ENCODE peak calls at places on chromosomes 2 and 18, in five cellular contexts. One of them, this sample, is unnamed.

GRCh38 chr18:25737710-25738251 is 352.6 kb downstream of the SS18 start:
- DNase-seq in fibroblast of lung: peak; percentile 98
- DNase-seq in H9: no peak
- DNase-seq in breast epithelium: peak; percentile 65
- DNase-seq in pancreas: no peak
- DNase-seq in this sample: no peak

GRCh38 chr2:128782411-128783192 is 463.9 kb upstream of the HS6ST1 start:
- DNase-seq in H9: peak; percentile 7
- DNase-seq in pancreas: no peak
- DNase-seq in fibroblast of lung: no peak
- DNase-seq in breast epithelium: peak; percentile 13
- DNase-seq in this sample: peak; percentile 7

GRCh38 chr2:237895544-237896506 is 36.4 kb downstream of the RAMP1 start:
- DNase-seq in breast epithelium: peak; percentile 89
- DNase-seq in pancreas: peak; percentile 89
- DNase-seq in fibroblast of lung: peak; percentile 40
- DNase-seq in H9: no peak
- DNase-seq in this sample: peak; percentile 77

GRCh38 chr2:220174826-220175225 is 547.4 kb downstream of the SLC4A3 start:
- DNase-seq in breast epithelium: no peak
- DNase-seq in fibroblast of lung: no peak
- DNase-seq in H9: no peak
- DNase-seq in pancreas: no peak
- DNase-seq in this sample: no peak

GRCh38 chr2:138275292-138275690 is 226.3 kb upstream of the SPOPL start:
- DNase-seq in H9: no peak
- DNase-seq in breast epithelium: no peak
- DNase-seq in pancreas: no peak
- DNase-seq in fibroblast of lung: no peak
- DNase-seq in this sample: no peak

GRCh38 chr2:136522724-136523123 is 242.6 kb upstream of the THSD7B start:
- DNase-seq in H9: no peak
- DNase-seq in fibroblast of lung: no peak
- DNase-seq in breast epithelium: no peak
- DNase-seq in pancreas: no peak
- DNase-seq in this sample: no peak

GRCh38 chr18:61901334-61901986 is 8.7 kb upstream of the RNF152 start:
- DNase-seq in fibroblast of lung: peak; percentile 48
- DNase-seq in pancreas: no peak
- DNase-seq in breast epithelium: no peak
- DNase-seq in H9: peak; percentile 79
- DNase-seq in this sample: peak; percentile 67

GRCh38 chr2:171595896-171596295 is 73.6 kb downstream of the CYBRD1 start:
- DNase-seq in H9: no peak
- DNase-seq in fibroblast of lung: peak; percentile 92
- DNase-seq in pancreas: no peak
- DNase-seq in breast epithelium: no peak
- DNase-seq in this sample: no peak

GRCh38 chr18:12044591-12044990 is 49.1 kb upstream of the ANKRD62 start:
- DNase-seq in pancreas: no peak
- DNase-seq in H9: no peak
- DNase-seq in breast epithelium: no peak
- DNase-seq in fibroblast of lung: peak; percentile 77
- DNase-seq in this sample: no peak

GRCh38 chr18:12048827-12049175 is 44.8 kb upstream of the ANKRD62 start:
- DNase-seq in pancreas: no peak
- DNase-seq in breast epithelium: no peak
- DNase-seq in fibroblast of lung: peak; percentile 85
- DNase-seq in H9: no peak
- DNase-seq in this sample: no peak

GRCh38 chr18:12048010-12048826 is 45.4 kb upstream of the ANKRD62 start:
- DNase-seq in pancreas: no peak
- DNase-seq in breast epithelium: no peak
- DNase-seq in H9: peak; percentile 73
- DNase-seq in fibroblast of lung: no peak
- DNase-seq in this sample: no peak

GRCh38 chr18:12046046-12046750 is 47.4 kb upstream of the ANKRD62 start:
- DNase-seq in fibroblast of lung: no peak
- DNase-seq in breast epithelium: no peak
- DNase-seq in pancreas: no peak
- DNase-seq in H9: no peak
- DNase-seq in this sample: no peak

GRCh38 chr18:12046751-12047335 is 46.8 kb upstream of the ANKRD62 start:
- DNase-seq in breast epithelium: no peak
- DNase-seq in H9: no peak
- DNase-seq in pancreas: no peak
- DNase-seq in fibroblast of lung: no peak
- DNase-seq in this sample: no peak
- H3K27ac ChIP-seq in breast epithelium: no peak overlapping the region
- H3K27ac ChIP-seq in H9: no peak overlapping the region
- H3K27ac ChIP-seq in pancreas: no peak overlapping the region
- H3K27ac ChIP-seq in fibroblast of lung: no peak overlapping the region
- H3K27ac ChIP-seq in this sample: no peak overlapping the region

DNA sequence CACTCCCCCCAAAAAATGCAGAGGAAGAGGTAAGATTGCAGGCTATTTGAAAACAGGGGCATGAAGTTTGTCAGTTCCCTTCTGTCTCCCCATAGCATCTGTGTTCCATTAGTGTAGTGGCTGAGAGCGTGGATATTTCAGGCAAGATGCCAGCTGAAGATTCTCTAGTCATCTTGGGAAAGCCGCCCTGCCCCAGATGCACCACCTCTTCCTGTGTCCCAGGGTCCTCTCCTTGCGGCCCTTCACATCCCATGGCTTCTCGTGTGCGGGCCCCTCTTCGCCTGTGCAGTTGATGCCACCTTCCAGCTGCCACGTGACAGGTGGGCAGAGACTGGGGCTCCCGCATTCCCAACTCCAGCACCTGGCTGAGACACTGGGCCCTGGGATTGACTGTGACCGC is 16.1 kb downstream of the TMEM127 start:
- DNase-seq in pancreas: no peak
- DNase-seq in breast epithelium: no peak
- DNase-seq in fibroblast of lung: peak; percentile 23
- DNase-seq in H9: no peak
- DNase-seq in this sample: no peak
- H3K4me1 ChIP-seq in pancreas: no peaks in the 10 kb centered on the region
- H3K4me1 ChIP-seq in breast epithelium: no peaks in the 10 kb centered on the region
- H3K4me1 ChIP-seq in fibroblast of lung: peaks cover 18% of the 10 kb centered on the region
- H3K4me1 ChIP-seq in H9: no peaks in the 10 kb centered on the region
- H3K4me1 ChIP-seq in this sample: peaks cover 33% of the 10 kb centered on the region

GRCh38 chr18:70431203-70431624 is 142.4 kb downstream of the SOCS6 start:
- DNase-seq in H9: no peak
- DNase-seq in fibroblast of lung: peak; percentile 71
- DNase-seq in breast epithelium: no peak
- DNase-seq in pancreas: no peak
- DNase-seq in this sample: no peak
- H3K27ac ChIP-seq in H9: no peak overlapping the region
- H3K27ac ChIP-seq in fibroblast of lung: no peak overlapping the region
- H3K27ac ChIP-seq in breast epithelium: no peak overlapping the region
- H3K27ac ChIP-seq in pancreas: no peak overlapping the region
- H3K27ac ChIP-seq in this sample: no peak overlapping the region

GRCh38 chr2:239283288-239283945 is 117.4 kb downstream of the HDAC4 start:
- DNase-seq in fibroblast of lung: no peak
- DNase-seq in breast epithelium: no peak
- DNase-seq in H9: no peak
- DNase-seq in pancreas: peak; percentile 47
- DNase-seq in this sample: peak; percentile 60

GRCh38 chr2:239286901-239287300 is 113.9 kb downstream of the HDAC4 start:
- DNase-seq in pancreas: peak; percentile 15
- DNase-seq in H9: no peak
- DNase-seq in fibroblast of lung: no peak
- DNase-seq in breast epithelium: no peak
- DNase-seq in this sample: peak; percentile 13

GRCh38 chr2:239283961-239284801 is 116.6 kb downstream of the HDAC4 start:
- DNase-seq in breast epithelium: no peak
- DNase-seq in fibroblast of lung: no peak
- DNase-seq in pancreas: peak; percentile 68
- DNase-seq in H9: peak; percentile 51
- DNase-seq in this sample: peak; percentile 15

GRCh38 chr2:239285932-239286230 is 114.9 kb downstream of the HDAC4 start:
- DNase-seq in breast epithelium: no peak
- DNase-seq in pancreas: no peak
- DNase-seq in H9: no peak
- DNase-seq in fibroblast of lung: no peak
- DNase-seq in this sample: no peak

GRCh38 chr2:239285071-239285931 is 115.5 kb downstream of the HDAC4 start:
- DNase-seq in fibroblast of lung: peak; percentile 59
- DNase-seq in pancreas: peak; percentile 58
- DNase-seq in breast epithelium: no peak
- DNase-seq in H9: no peak
- DNase-seq in this sample: peak; percentile 18
- H3K4me1 ChIP-seq in fibroblast of lung: peaks cover 7% of the 10 kb centered on the region
- H3K4me1 ChIP-seq in pancreas: no peaks in the 10 kb centered on the region
- H3K4me1 ChIP-seq in breast epithelium: no peaks in the 10 kb centered on the region
- H3K4me1 ChIP-seq in H9: no peaks in the 10 kb centered on the region
- H3K4me1 ChIP-seq in this sample: peaks cover 5% of the 10 kb centered on the region

GRCh38 chr18:48753741-48754140 is 197.0 kb downstream of the SMAD7 start:
- DNase-seq in H9: no peak
- DNase-seq in breast epithelium: peak; percentile 85
- DNase-seq in fibroblast of lung: peak; percentile 41
- DNase-seq in pancreas: peak; percentile 20
- DNase-seq in this sample: no peak

GRCh38 chr18:48751727-48752468 is 198.9 kb downstream of the SMAD7 start:
- DNase-seq in fibroblast of lung: no peak
- DNase-seq in pancreas: no peak
- DNase-seq in H9: no peak
- DNase-seq in breast epithelium: no peak
- DNase-seq in this sample: no peak

GRCh38 chr18:48754559-48754958 is 196.2 kb downstream of the SMAD7 start:
- DNase-seq in H9: no peak
- DNase-seq in fibroblast of lung: no peak
- DNase-seq in breast epithelium: no peak
- DNase-seq in pancreas: peak; percentile 22
- DNase-seq in this sample: no peak

GRCh38 chr18:48752478-48752877 is 198.3 kb downstream of the SMAD7 start:
- DNase-seq in pancreas: peak; percentile 50
- DNase-seq in breast epithelium: peak; percentile 26
- DNase-seq in fibroblast of lung: no peak
- DNase-seq in H9: no peak
- DNase-seq in this sample: no peak

DNA sequence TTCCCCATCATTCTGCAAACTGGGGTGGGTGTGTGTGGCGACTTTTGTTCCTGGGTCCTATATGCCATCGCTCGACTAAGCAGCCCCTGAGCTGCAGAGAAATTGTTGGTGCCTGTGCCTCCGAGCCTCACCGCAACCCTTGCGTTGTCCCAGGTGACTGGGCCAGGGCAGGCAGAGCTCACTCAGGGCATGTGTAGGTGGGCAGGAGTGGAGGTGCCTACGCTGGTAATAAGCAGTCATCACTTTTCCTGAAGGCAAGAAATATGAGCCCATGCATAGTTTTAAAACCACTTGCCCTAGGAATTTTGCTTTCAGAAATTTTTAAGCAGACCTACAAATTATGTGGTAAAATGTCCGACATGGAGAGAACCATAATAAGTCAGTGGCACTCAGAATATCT is 197.8 kb downstream of the SMAD7 start:
- DNase-seq in breast epithelium: peak; percentile 41
- DNase-seq in pancreas: no peak
- DNase-seq in H9: no peak
- DNase-seq in fibroblast of lung: peak; percentile 65
- DNase-seq in this sample: no peak
- H3K27ac ChIP-seq in breast epithelium: peak overlapping the region; percentile 52
- H3K27ac ChIP-seq in pancreas: no peak overlapping the region
- H3K27ac ChIP-seq in H9: no peak overlapping the region
- H3K27ac ChIP-seq in fibroblast of lung: no peak overlapping the region
- H3K27ac ChIP-seq in this sample: no peak overlapping the region

GRCh38 chr2:3516831-3517230 is 2.5 kb downstream of the ADI1 start:
- DNase-seq in fibroblast of lung: no peak
- DNase-seq in pancreas: no peak
- DNase-seq in H9: no peak
- DNase-seq in breast epithelium: no peak
- DNase-seq in this sample: no peak
- H3K4me1 ChIP-seq in fibroblast of lung: no peaks in the 10 kb centered on the region
- H3K4me1 ChIP-seq in pancreas: peaks cover 5% of the 10 kb centered on the region
- H3K4me1 ChIP-seq in H9: peaks cover 5% of the 10 kb centered on the region
- H3K4me1 ChIP-seq in breast epithelium: no peaks in the 10 kb centered on the region
- H3K4me1 ChIP-seq in this sample: peaks cover 9% of the 10 kb centered on the region

GRCh38 chr18:57790316-57790715 is 12.8 kb downstream of the ATP8B1 start:
- DNase-seq in breast epithelium: no peak
- DNase-seq in H9: no peak
- DNase-seq in fibroblast of lung: no peak
- DNase-seq in pancreas: no peak
- DNase-seq in this sample: no peak

GRCh38 chr18:57793630-57793986 is 9.5 kb downstream of the ATP8B1 start:
- DNase-seq in fibroblast of lung: no peak
- DNase-seq in pancreas: no peak
- DNase-seq in breast epithelium: peak; percentile 7
- DNase-seq in H9: no peak
- DNase-seq in this sample: no peak

GRCh38 chr18:57792741-57793629 is 10.1 kb downstream of the ATP8B1 start:
- DNase-seq in pancreas: no peak
- DNase-seq in fibroblast of lung: no peak
- DNase-seq in breast epithelium: peak; percentile 13
- DNase-seq in H9: no peak
- DNase-seq in this sample: peak; percentile 82

GRCh38 chr18:57791192-57791591 is 11.9 kb downstream of the ATP8B1 start:
- DNase-seq in H9: no peak
- DNase-seq in pancreas: no peak
- DNase-seq in fibroblast of lung: no peak
- DNase-seq in breast epithelium: no peak
- DNase-seq in this sample: no peak

DNA sequence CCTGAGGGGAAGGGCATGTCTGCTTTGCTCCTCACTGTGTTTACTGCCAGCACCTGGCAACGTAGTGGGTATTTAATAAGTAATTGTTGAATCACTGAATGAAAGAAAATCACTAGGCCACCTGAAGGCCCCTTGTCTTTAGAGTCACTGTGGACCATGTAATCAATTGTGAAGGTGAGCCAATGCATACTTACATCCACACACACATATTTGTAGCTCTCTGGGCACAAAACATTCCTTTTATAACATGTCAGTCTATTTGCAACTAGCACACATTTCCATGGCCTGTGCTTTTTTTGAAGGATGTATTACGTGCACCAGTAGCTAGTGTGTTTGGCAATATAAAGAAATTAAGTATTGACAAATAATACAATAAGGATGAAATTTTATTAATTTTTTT is 11.2 kb downstream of the ATP8B1 start:
- DNase-seq in fibroblast of lung: peak; percentile 70
- DNase-seq in pancreas: no peak
- DNase-seq in H9: no peak
- DNase-seq in breast epithelium: no peak
- DNase-seq in this sample: no peak
- H3K27ac ChIP-seq in fibroblast of lung: peak overlapping the region; percentile 12
- H3K27ac ChIP-seq in pancreas: no peak overlapping the region
- H3K27ac ChIP-seq in H9: no peak overlapping the region
- H3K27ac ChIP-seq in breast epithelium: peak overlapping the region; percentile 13
- H3K27ac ChIP-seq in this sample: peak overlapping the region; percentile 86

GRCh38 chr2:127100261-127101047 is 6.5 kb downstream of the BIN1 start:
- DNase-seq in pancreas: peak; percentile 74
- DNase-seq in breast epithelium: no peak
- DNase-seq in H9: no peak
- DNase-seq in fibroblast of lung: peak; percentile 40
- DNase-seq in this sample: no peak
- H3K4me1 ChIP-seq in pancreas: no peaks in the 10 kb centered on the region
- H3K4me1 ChIP-seq in breast epithelium: no peaks in the 10 kb centered on the region
- H3K4me1 ChIP-seq in H9: peaks cover 4% of the 10 kb centered on the region
- H3K4me1 ChIP-seq in fibroblast of lung: peaks cover 5% of the 10 kb centered on the region
- H3K4me1 ChIP-seq in this sample: no peaks in the 10 kb centered on the region

This sample was measured in tibial artery.